ENCODE peak calls at places on chromosomes 4 and X, in four cellular contexts. R is PC-3, P is kidney epithelial cell, I is hepatocyte. Q is an unnamed sample.

GRCh38 chrX:134369576-134369975 is 90.4 kb upstream of the HPRT1 start:
- DNase-seq in R (no peak), P (no peak), I (no peak), Q (no peak)

GRCh38 chr4:2442175-2442993 is 23.6 kb downstream of the CFAP99 start:
- DNase-seq in R (no peak), P (no peak), I (no peak), Q (no peak)

GRCh38 chrX:84469226-84469625 is 33.0 kb downstream of the HDX start:
- DNase-seq in R (peak), P (no peak), I (peak), Q (peak)

GRCh38 chrX:38087594-38087993 is 81.2 kb downstream of the SYTL5 start:
- DNase-seq in R (peak), P (no peak), I (no peak), Q (no peak)

GRCh38 chr4:38310446-38311043 is 350.3 kb downstream of the PTTG2 start:
- DNase-seq in R (no peak), P (no peak), I (no peak), Q (no peak)

GRCh38 chrX:152861116-152861515 is 30.3 kb downstream of the NSDHL start:
- DNase-seq in R (peak), P (peak), I (no peak), Q (no peak)

GRCh38 chr4:5885733-5886132 is 7.2 kb downstream of the CRMP1 start:
- DNase-seq in R (no peak), P (no peak), I (no peak), Q (no peak)

GRCh38 chrX:119605739-119606507 is at the start of gene NKRF:
- DNase-seq in R (peak), P (no peak), I (peak), Q (no peak)

GRCh38 chr4:144591401-144591800 is 54.6 kb upstream of the HHIP start:
- DNase-seq in R (peak), P (peak), I (peak), Q (peak)

GRCh38 chrX:149129767-149130166 is 375.3 kb downstream of the IDS start:
- DNase-seq in R (no peak), P (no peak), I (no peak), Q (no peak)

GRCh38 chrX:71998836-71999509 is 88.3 kb downstream of the NHSL2 start:
- DNase-seq in R (peak), P (no peak), I (no peak), Q (peak)

GRCh38 chr4:127623755-127624087 is 9.0 kb upstream of the INTU start:
- DNase-seq in R (no peak), P (no peak), I (peak), Q (peak)

GRCh38 chrX:30822068-30822671 is 66.9 kb downstream of the TAB3 start:
- DNase-seq in R (peak), P (no peak), I (peak), Q (no peak)

GRCh38 chr4:1033840-1034551 is 22.6 kb downstream of the FGFRL1 start:
- DNase-seq in R (no peak), P (no peak), I (no peak), Q (peak)

GRCh38 chr4:182339246-182339645 is 96.0 kb downstream of the TENM3 start:
- DNase-seq in R (no peak), P (peak), I (peak), Q (no peak)

GRCh38 chr4:163922302-163922701 is 427.8 kb downstream of the TMA16 start:
- DNase-seq in R (no peak), P (no peak), I (no peak), Q (no peak)

GRCh38 chr4:7191546-7192251 is 639 bp upstream of the SORCS2 start:
- DNase-seq in R (no peak), P (no peak), I (no peak), Q (no peak)

GRCh38 chrX:119753639-119754257 is 4.6 kb upstream of the SOWAHD start:
- DNase-seq in R (peak), P (no peak), I (peak), Q (peak)

GRCh38 chr4:55444822-55445221 is 49.1 kb downstream of the TMEM165 start:
- DNase-seq in R (peak), P (no peak), I (no peak), Q (peak)

GRCh38 chr4:89733936-89734335 is 103.0 kb downstream of the SNCA start:
- DNase-seq in R (no peak), P (no peak), I (no peak), Q (no peak)

GRCh38 chr4:150104401-150105027 is 26.3 kb downstream of the DCLK2 start:
- DNase-seq in R (no peak), P (no peak), I (no peak), Q (no peak)

GRCh38 chr4:103307479-103308042 is 109.4 kb upstream of the CENPE start:
- DNase-seq in R (no peak), P (no peak), I (peak), Q (no peak)
- TF ChIP-seq CTCF in R (no peak), P (no peak), I (no peak), Q (no peak)

GRCh38 chr4:123412700-123413512 is 16.3 kb downstream of the SPRY1 start:
- DNase-seq in R (peak), P (no peak), I (no peak), Q (peak)
- H3K4me3 ChIP-seq in R (peak), P (no peak), I (no peak), Q (no peak)

GRCh38 chr4:114302472-114302871 is 296.1 kb upstream of the UGT8 start:
- DNase-seq in R (no peak), P (no peak), I (no peak), Q (no peak)

DNA sequence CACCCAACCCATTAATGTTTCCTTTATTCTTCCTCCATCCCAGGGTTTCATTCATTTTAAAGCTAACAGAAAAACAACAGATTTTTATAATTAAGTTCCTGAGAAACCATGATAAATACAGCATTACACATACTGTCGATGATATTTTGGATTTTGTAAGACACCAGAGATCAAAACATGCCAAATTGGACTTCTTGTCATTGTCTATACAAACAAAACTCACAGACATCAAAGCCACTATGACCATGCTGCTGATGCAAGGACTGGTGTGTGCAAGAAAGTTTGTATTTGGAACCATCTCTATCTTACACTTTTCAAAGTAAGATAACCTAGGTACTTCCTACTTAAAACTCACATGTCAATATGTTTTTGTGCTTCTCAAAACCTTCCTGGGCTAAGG is 294.0 kb upstream of the UGT8 start:
- DNase-seq in R (no peak), P (no peak), I (no peak), Q (no peak)
- TF ChIP-seq CTCF in R (no peak), P (no peak), I (no peak), Q (no peak)

GRCh38 chrX:78106651-78106986 is 2.6 kb downstream of the PGK1 start:
- DNase-seq in R (no peak), P (no peak), I (no peak), Q (no peak)
- H3K4me3 ChIP-seq in R (peak), P (no peak), I (no peak), Q (peak)

Q was measured in fibroblast of the aortic adventitia.